ENCODE peak calls at places on chromosomes 5 and 9, in ten cellular contexts. One of them, this sample, is unnamed. For H3K9me3, the result is how much of the 10 kb centered on the place peaks cover.

GRCh38 chr5:34648522-34649158 is 7.5 kb upstream of the RAI14 start:
- DNase-seq in Peyer's patch: no peak
- DNase-seq in HepG2: no peak
- DNase-seq in breast epithelium: no peak
- DNase-seq in sigmoid colon: no peak
- DNase-seq in A549: no peak
- DNase-seq in prostate gland: no peak
- DNase-seq in transverse colon: no peak
- DNase-seq in HCT116: no peak
- DNase-seq in H1: no peak
- DNase-seq in this sample: no peak

GRCh38 chr9:136082496-136083361 is 12.4 kb downstream of the NACC2 start:
- DNase-seq in Peyer's patch: no peak
- DNase-seq in HepG2: no peak
- DNase-seq in breast epithelium: no peak
- DNase-seq in sigmoid colon: peak
- DNase-seq in A549: no peak
- DNase-seq in prostate gland: no peak
- DNase-seq in transverse colon: no peak
- DNase-seq in HCT116: no peak
- DNase-seq in H1: no peak
- DNase-seq in this sample: no peak

GRCh38 chr9:14748373-14748772 is 25.8 kb upstream of the CER1 start:
- DNase-seq in Peyer's patch: no peak
- DNase-seq in HepG2: no peak
- DNase-seq in breast epithelium: no peak
- DNase-seq in sigmoid colon: no peak
- DNase-seq in A549: no peak
- DNase-seq in prostate gland: no peak
- DNase-seq in transverse colon: no peak
- DNase-seq in HCT116: no peak
- DNase-seq in H1: no peak
- DNase-seq in this sample: no peak

GRCh38 chr5:119402555-119402954 is 46.7 kb downstream of the TNFAIP8 start:
- DNase-seq in Peyer's patch: no peak
- DNase-seq in HepG2: no peak
- DNase-seq in breast epithelium: no peak
- DNase-seq in sigmoid colon: no peak
- DNase-seq in A549: no peak
- DNase-seq in prostate gland: no peak
- DNase-seq in transverse colon: no peak
- DNase-seq in HCT116: no peak
- DNase-seq in H1: no peak
- DNase-seq in this sample: no peak

GRCh38 chr5:80116465-80116864 is 81.3 kb downstream of the THBS4 start:
- DNase-seq in Peyer's patch: no peak
- DNase-seq in HepG2: peak
- DNase-seq in breast epithelium: no peak
- DNase-seq in sigmoid colon: no peak
- DNase-seq in A549: no peak
- DNase-seq in prostate gland: no peak
- DNase-seq in transverse colon: no peak
- DNase-seq in HCT116: no peak
- DNase-seq in H1: no peak
- DNase-seq in this sample: no peak

GRCh38 chr5:150129813-150130492 is 25.7 kb downstream of the PDGFRB start:
- DNase-seq in Peyer's patch: peak
- DNase-seq in HepG2: peak
- DNase-seq in breast epithelium: peak
- DNase-seq in sigmoid colon: peak
- DNase-seq in A549: peak
- DNase-seq in prostate gland: peak
- DNase-seq in transverse colon: peak
- DNase-seq in HCT116: peak
- DNase-seq in H1: no peak
- DNase-seq in this sample: no peak

GRCh38 chr9:38159599-38159998 is 90.6 kb upstream of the SHB start:
- DNase-seq in Peyer's patch: no peak
- DNase-seq in HepG2: no peak
- DNase-seq in breast epithelium: no peak
- DNase-seq in sigmoid colon: peak
- DNase-seq in A549: no peak
- DNase-seq in prostate gland: no peak
- DNase-seq in transverse colon: no peak
- DNase-seq in HCT116: no peak
- DNase-seq in H1: no peak
- DNase-seq in this sample: no peak

GRCh38 chr5:180071418-180072255 is at the start of gene RNF130:
- DNase-seq in Peyer's patch: peak
- DNase-seq in HepG2: peak
- DNase-seq in breast epithelium: peak
- DNase-seq in sigmoid colon: peak
- DNase-seq in A549: peak
- DNase-seq in prostate gland: peak
- DNase-seq in transverse colon: peak
- DNase-seq in HCT116: peak
- DNase-seq in H1: no peak
- DNase-seq in this sample: peak

GRCh38 chr5:169071-169727 is 22.1 kb upstream of the LRRC14B start:
- DNase-seq in Peyer's patch: no peak
- DNase-seq in HepG2: no peak
- DNase-seq in breast epithelium: peak
- DNase-seq in sigmoid colon: peak
- DNase-seq in A549: no peak
- DNase-seq in prostate gland: no peak
- DNase-seq in transverse colon: no peak
- DNase-seq in HCT116: no peak
- DNase-seq in H1: no peak
- DNase-seq in this sample: peak

GRCh38 chr5:90290648-90291047 is 118.9 kb downstream of the CETN3 start:
- DNase-seq in Peyer's patch: no peak
- DNase-seq in HepG2: no peak
- DNase-seq in breast epithelium: no peak
- DNase-seq in sigmoid colon: no peak
- DNase-seq in A549: no peak
- DNase-seq in prostate gland: no peak
- DNase-seq in transverse colon: no peak
- DNase-seq in HCT116: no peak
- DNase-seq in H1: no peak
- DNase-seq in this sample: no peak

GRCh38 chr5:113236536-113237308 is 198.1 kb downstream of the TSSK1B start:
- DNase-seq in Peyer's patch: no peak
- DNase-seq in HepG2: no peak
- DNase-seq in breast epithelium: no peak
- DNase-seq in sigmoid colon: no peak
- DNase-seq in A549: no peak
- DNase-seq in prostate gland: no peak
- DNase-seq in transverse colon: no peak
- DNase-seq in HCT116: no peak
- DNase-seq in H1: no peak
- DNase-seq in this sample: no peak

GRCh38 chr9:5644522-5644921 is 15.6 kb downstream of the RIC1 start:
- DNase-seq in Peyer's patch: no peak
- DNase-seq in HepG2: no peak
- DNase-seq in breast epithelium: no peak
- DNase-seq in sigmoid colon: no peak
- DNase-seq in A549: no peak
- DNase-seq in prostate gland: no peak
- DNase-seq in transverse colon: no peak
- DNase-seq in HCT116: no peak
- DNase-seq in H1: no peak
- DNase-seq in this sample: no peak

GRCh38 chr5:37554403-37554739 is 175.3 kb downstream of the WDR70 start:
- DNase-seq in Peyer's patch: no peak
- DNase-seq in HepG2: no peak
- DNase-seq in breast epithelium: no peak
- DNase-seq in sigmoid colon: no peak
- DNase-seq in A549: no peak
- DNase-seq in prostate gland: no peak
- DNase-seq in transverse colon: no peak
- DNase-seq in HCT116: no peak
- DNase-seq in H1: no peak
- DNase-seq in this sample: no peak

GRCh38 chr9:31347082-31347617 is 1037.3 kb upstream of the ACO1 start:
- DNase-seq in Peyer's patch: peak
- DNase-seq in HepG2: no peak
- DNase-seq in breast epithelium: no peak
- DNase-seq in sigmoid colon: no peak
- DNase-seq in A549: no peak
- DNase-seq in prostate gland: no peak
- DNase-seq in transverse colon: no peak
- DNase-seq in HCT116: no peak
- DNase-seq in H1: no peak
- DNase-seq in this sample: no peak

GRCh38 chr5:56951946-56952691 is at the start of gene MIER3:
- DNase-seq in Peyer's patch: peak
- DNase-seq in HepG2: peak
- DNase-seq in breast epithelium: peak
- DNase-seq in sigmoid colon: peak
- DNase-seq in A549: peak
- DNase-seq in prostate gland: peak
- DNase-seq in transverse colon: peak
- DNase-seq in HCT116: peak
- DNase-seq in H1: peak
- DNase-seq in this sample: peak
- TF ChIP-seq POLR2A in Peyer's patch: no peak
- TF ChIP-seq POLR2A in HepG2: peak
- TF ChIP-seq POLR2A in breast epithelium: no peak
- TF ChIP-seq POLR2A in sigmoid colon: no peak
- TF ChIP-seq POLR2A in A549: peak
- TF ChIP-seq POLR2A in prostate gland: peak
- TF ChIP-seq POLR2A in transverse colon: peak
- TF ChIP-seq POLR2A in HCT116: peak
- TF ChIP-seq POLR2A in H1: peak
- TF ChIP-seq POLR2A in this sample: no peak

DNA sequence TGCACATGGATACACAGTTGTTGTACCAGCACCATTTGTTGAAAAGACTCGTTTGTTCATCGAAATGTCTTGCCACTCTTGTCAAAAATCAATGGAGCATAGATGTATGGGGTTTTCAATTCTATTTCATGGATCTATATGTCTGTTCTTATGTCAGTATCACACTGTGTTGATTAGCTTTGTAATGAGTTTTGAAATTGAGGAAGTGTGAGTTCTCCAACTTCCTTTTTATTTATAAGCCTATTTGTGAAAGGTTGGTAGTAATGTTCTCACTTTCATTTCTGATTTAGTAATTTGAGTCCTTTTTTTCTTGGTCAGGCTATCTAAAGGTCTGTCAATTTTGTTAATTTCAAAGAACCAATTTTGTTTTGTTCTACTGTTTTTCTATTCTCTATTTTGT is 26.1 kb downstream of the ZNF510 start:
- DNase-seq in Peyer's patch: no peak
- DNase-seq in HepG2: no peak
- DNase-seq in breast epithelium: no peak
- DNase-seq in sigmoid colon: no peak
- DNase-seq in A549: no peak
- DNase-seq in prostate gland: no peak
- DNase-seq in transverse colon: no peak
- DNase-seq in HCT116: no peak
- DNase-seq in H1: no peak
- DNase-seq in this sample: no peak
- H3K9me3 ChIP-seq in Peyer's patch: under half
- H3K9me3 ChIP-seq in HepG2: half or more
- H3K9me3 ChIP-seq in breast epithelium: half or more
- H3K9me3 ChIP-seq in sigmoid colon: under half
- H3K9me3 ChIP-seq in A549: half or more
- H3K9me3 ChIP-seq in prostate gland: under half
- H3K9me3 ChIP-seq in transverse colon: half or more
- H3K9me3 ChIP-seq in HCT116: under half
- H3K9me3 ChIP-seq in H1: under half
- H3K9me3 ChIP-seq in this sample: half or more

GRCh38 chr5:57186194-57186593 is 12.3 kb downstream of the GPBP1 start:
- DNase-seq in Peyer's patch: no peak
- DNase-seq in HepG2: no peak
- DNase-seq in breast epithelium: no peak
- DNase-seq in sigmoid colon: no peak
- DNase-seq in A549: no peak
- DNase-seq in prostate gland: no peak
- DNase-seq in transverse colon: no peak
- DNase-seq in HCT116: no peak
- DNase-seq in H1: no peak
- DNase-seq in this sample: no peak
- H3K4me3 ChIP-seq in Peyer's patch: no peak
- H3K4me3 ChIP-seq in HepG2: no peak
- H3K4me3 ChIP-seq in breast epithelium: no peak
- H3K4me3 ChIP-seq in sigmoid colon: no peak
- H3K4me3 ChIP-seq in A549: no peak
- H3K4me3 ChIP-seq in prostate gland: no peak
- H3K4me3 ChIP-seq in transverse colon: no peak
- H3K4me3 ChIP-seq in HCT116: no peak
- H3K4me3 ChIP-seq in H1: no peak
- H3K4me3 ChIP-seq in this sample: no peak

DNA sequence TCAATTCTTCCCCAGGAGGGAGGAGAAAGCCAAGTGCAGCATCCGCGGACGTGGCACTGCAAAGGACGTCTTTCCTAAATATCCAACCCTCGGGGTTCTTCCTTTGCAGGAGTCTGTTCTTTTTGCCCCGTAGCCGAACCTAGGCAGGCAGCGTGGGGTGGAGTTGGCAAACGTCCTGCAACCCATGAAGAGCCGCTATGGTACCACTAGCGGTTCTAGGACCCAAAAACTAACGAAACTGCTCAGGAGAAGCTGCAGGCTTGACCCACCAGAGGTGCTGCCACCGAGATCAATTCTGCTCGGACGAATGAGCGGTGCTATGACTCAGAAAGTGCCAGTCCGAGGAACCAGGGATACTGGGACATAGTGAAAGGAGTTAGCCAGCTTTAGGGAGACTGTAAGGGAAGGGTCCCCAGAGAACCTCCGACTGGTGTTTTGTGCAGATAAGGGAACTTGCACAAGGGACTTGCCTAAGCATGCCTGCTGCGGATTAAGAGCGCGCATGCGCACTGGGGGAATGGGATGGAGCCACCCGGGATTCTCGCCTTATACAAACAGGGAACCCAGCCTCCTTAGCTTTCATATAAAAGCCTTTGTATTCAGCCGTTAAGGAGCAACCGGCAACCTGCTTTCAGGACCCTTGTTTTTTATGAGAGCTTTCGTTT is 32.7 kb downstream of the ANXA2R start:
- DNase-seq in Peyer's patch: peak
- DNase-seq in HepG2: peak
- DNase-seq in breast epithelium: no peak
- DNase-seq in sigmoid colon: peak
- DNase-seq in A549: peak
- DNase-seq in prostate gland: peak
- DNase-seq in transverse colon: peak
- DNase-seq in HCT116: no peak
- DNase-seq in H1: no peak
- DNase-seq in this sample: peak
- TF ChIP-seq POLR2A in Peyer's patch: no peak
- TF ChIP-seq POLR2A in HepG2: peak
- TF ChIP-seq POLR2A in breast epithelium: no peak
- TF ChIP-seq POLR2A in sigmoid colon: no peak
- TF ChIP-seq POLR2A in A549: peak
- TF ChIP-seq POLR2A in prostate gland: peak
- TF ChIP-seq POLR2A in transverse colon: no peak
- TF ChIP-seq POLR2A in HCT116: no peak
- TF ChIP-seq POLR2A in H1: no peak
- TF ChIP-seq POLR2A in this sample: no peak

This sample was measured in spleen.